ENCODE peak calls at places on chromosomes 1 and 21, in nine cellular contexts. Z is transverse colon; N is foreskin fibroblast; I is body of pancreas; R is lung; O is testis; J is CD4-positive, alpha-beta T cell; M is Calu3; S is progenitor cell of endocrine pancreas. W is an unnamed sample.

GRCh38 chr1:43270421-43271095 is 775 bp downstream of the TMEM125 start:
- DNase-seq in Z (peak), N (no peak), I (peak), R (peak), O (peak), J (no peak), M (peak), S (peak), W (no peak)

GRCh38 chr1:165793951-165794350 is 25.3 kb upstream of the TMCO1 start:
- DNase-seq in Z (no peak), N (peak), I (no peak), R (no peak), O (no peak), J (no peak), M (no peak), S (no peak), W (no peak)

GRCh38 chr1:99441234-99442095 is 177.2 kb downstream of the PLPPR4 start:
- DNase-seq in Z (no peak), N (peak), I (no peak), R (no peak), O (no peak), J (no peak), M (no peak), S (no peak), W (no peak)

GRCh38 chr1:6086358-6086757 is 40.7 kb downstream of the KCNAB2 start:
- DNase-seq in Z (no peak), N (no peak), I (no peak), R (no peak), O (no peak), J (no peak), M (no peak), S (no peak), W (no peak)

GRCh38 chr21:35238119-35238518 is 189.0 kb upstream of the RUNX1 start:
- DNase-seq in Z (no peak), N (no peak), I (no peak), R (no peak), O (no peak), J (no peak), M (no peak), S (no peak), W (no peak)

GRCh38 chr21:20451051-20451450 is 547.2 kb upstream of the NCAM2 start:
- DNase-seq in Z (no peak), N (peak), I (no peak), R (no peak), O (no peak), J (no peak), M (no peak), S (no peak), W (no peak)

GRCh38 chr1:183806650-183807049 is 1.7 kb downstream of the RGL1 start:
- DNase-seq in Z (no peak), N (peak), I (no peak), R (no peak), O (no peak), J (no peak), M (no peak), S (no peak), W (no peak)

GRCh38 chr21:45074818-45075605 is 632 bp downstream of the ADARB1 start:
- DNase-seq in Z (no peak), N (peak), I (peak), R (no peak), O (peak), J (peak), M (peak), S (no peak), W (peak)

GRCh38 chr21:28992526-28993292 is at the start of gene LTN1:
- DNase-seq in Z (peak), N (peak), I (peak), R (peak), O (peak), J (peak), M (peak), S (peak), W (peak)

GRCh38 chr1:198788561-198789064 is 149.8 kb downstream of the PTPRC start:
- DNase-seq in Z (no peak), N (no peak), I (no peak), R (no peak), O (no peak), J (no peak), M (no peak), S (no peak), W (no peak)

GRCh38 chr21:44866780-44867179 is 6.7 kb downstream of the PTTG1IP start:
- DNase-seq in Z (no peak), N (peak), I (no peak), R (no peak), O (no peak), J (no peak), M (no peak), S (no peak), W (no peak)

GRCh38 chr1:16230744-16231143 is 6.2 kb downstream of the CPLANE2 start:
- DNase-seq in Z (no peak), N (no peak), I (no peak), R (no peak), O (no peak), J (no peak), M (no peak), S (no peak), W (no peak)

GRCh38 chr1:39885516-39885915 is 2.2 kb upstream of the TRIT1 start:
- DNase-seq in Z (no peak), N (no peak), I (no peak), R (no peak), O (no peak), J (no peak), M (no peak), S (no peak), W (no peak)

DNA sequence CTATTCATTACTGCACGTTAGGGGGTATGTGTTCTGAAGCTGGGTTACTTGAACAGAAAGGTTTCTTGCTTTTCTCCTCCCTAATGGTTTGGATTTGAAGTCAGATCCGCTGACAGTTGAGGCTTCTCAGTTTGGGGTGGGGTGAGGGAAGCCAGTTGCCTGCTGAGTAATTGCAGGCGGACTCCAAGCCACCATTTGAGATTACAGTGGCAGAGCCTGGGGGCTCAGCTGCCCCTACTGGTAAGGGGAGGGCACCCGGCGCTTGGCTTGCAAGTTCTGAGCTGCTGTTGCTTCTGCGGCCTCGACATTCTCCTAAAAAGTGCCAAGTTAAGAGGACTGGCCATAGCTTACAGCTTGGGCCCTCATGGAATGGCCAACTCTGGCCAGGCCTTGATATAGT is 2.0 kb downstream of the GRHL3 start:
- DNase-seq in Z (no peak), N (no peak), I (no peak), R (no peak), O (no peak), J (no peak), M (no peak), S (no peak), W (no peak)
- TF ChIP-seq CTCF in Z (no peak), N (no peak), I (no peak), R (no peak), O (no peak), J (no peak), M (no peak), S (no peak), W (no peak)

GRCh38 chr1:200095057-200095577 is 67.6 kb downstream of the NR5A2 start:
- DNase-seq in Z (no peak), N (no peak), I (no peak), R (no peak), O (no peak), J (no peak), M (no peak), S (no peak), W (no peak)

DNA sequence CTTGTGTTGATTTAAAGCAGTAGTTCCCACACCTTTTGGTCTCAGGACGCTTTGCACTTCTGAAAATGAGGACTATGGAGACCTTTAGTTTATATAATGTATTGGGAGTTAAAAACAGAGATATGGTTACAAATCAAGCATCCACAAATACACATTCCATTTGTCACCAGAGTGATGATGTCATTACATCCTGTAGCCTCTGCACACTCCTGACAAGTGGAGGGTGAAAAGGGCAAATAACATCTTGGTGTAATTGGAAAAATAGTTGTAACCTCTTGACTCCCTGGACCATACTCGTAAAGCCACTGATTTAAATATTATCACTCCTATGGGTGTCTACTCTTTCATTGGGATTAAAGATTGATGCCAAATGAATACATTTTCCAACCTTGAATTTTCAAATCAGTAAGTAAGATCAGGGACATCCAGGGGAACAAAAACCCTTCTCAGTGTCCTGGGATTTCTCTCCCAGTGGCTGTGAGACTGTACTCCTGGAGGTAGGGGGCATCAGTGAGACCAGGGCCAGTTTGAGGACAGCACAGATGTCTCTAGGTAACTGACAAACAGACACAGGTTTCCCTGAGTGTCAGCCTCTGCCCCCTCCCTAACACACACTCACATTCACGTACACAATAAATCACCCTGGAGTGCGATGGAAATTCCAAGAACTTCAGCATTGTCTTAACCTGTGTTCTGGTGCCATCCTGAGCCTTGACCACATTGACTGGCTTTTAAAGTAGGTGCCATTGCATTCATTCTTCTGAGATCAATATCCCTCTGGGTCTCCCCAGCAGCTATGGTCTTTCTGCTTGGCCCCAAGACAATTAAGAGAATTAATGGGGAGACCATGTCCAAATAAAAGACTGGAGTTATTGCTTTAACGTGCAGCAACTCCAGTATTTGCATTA is 63.0 kb downstream of the NR5A2 start:
- DNase-seq in Z (no peak), N (peak), I (no peak), R (no peak), O (no peak), J (no peak), M (peak), S (no peak), W (no peak)
- TF ChIP-seq CTCF in Z (no peak), N (peak), I (peak), R (no peak), O (no peak), J (no peak), M (no peak), S (peak), W (peak)

GRCh38 chr1:109188776-109189175 is 24.9 kb upstream of the SARS1 start:
- DNase-seq in Z (no peak), N (no peak), I (no peak), R (no peak), O (peak), J (no peak), M (no peak), S (no peak), W (no peak)

GRCh38 chr1:109192433-109192832 is 21.3 kb upstream of the SARS1 start:
- DNase-seq in Z (no peak), N (no peak), I (no peak), R (no peak), O (no peak), J (no peak), M (no peak), S (no peak), W (no peak)

GRCh38 chr1:109190189-109190588 is 23.5 kb upstream of the SARS1 start:
- DNase-seq in Z (no peak), N (no peak), I (no peak), R (no peak), O (no peak), J (no peak), M (no peak), S (no peak), W (no peak)

GRCh38 chr1:109193653-109194590 is 19.8 kb upstream of the SARS1 start:
- DNase-seq in Z (peak), N (peak), I (peak), R (peak), O (peak), J (peak), M (peak), S (peak), W (peak)

DNA sequence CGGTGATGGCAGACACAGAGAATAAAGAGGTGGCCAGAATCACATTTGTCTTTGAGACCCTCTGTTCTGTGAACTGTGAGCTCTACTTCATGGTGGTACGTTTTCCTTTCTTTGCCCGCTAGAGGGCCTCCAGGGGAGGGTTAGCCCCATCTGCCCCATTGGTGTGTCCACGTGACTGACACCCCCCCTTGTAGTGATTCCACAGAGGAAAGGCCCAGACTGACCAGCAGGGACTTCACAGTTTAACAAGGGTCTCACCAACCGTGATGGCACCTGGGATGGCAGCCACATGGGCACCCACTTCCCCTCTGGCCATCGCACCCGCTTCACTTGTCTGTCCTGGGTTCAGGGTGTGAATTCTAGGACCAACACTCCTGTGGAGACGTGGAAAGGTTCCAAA is 22.3 kb upstream of the SARS1 start:
- DNase-seq in Z (no peak), N (no peak), I (no peak), R (no peak), O (no peak), J (no peak), M (peak), S (no peak), W (no peak)
- TF ChIP-seq CTCF in Z (no peak), N (peak), I (no peak), R (no peak), O (no peak), J (no peak), M (peak), S (peak), W (no peak)

DNA sequence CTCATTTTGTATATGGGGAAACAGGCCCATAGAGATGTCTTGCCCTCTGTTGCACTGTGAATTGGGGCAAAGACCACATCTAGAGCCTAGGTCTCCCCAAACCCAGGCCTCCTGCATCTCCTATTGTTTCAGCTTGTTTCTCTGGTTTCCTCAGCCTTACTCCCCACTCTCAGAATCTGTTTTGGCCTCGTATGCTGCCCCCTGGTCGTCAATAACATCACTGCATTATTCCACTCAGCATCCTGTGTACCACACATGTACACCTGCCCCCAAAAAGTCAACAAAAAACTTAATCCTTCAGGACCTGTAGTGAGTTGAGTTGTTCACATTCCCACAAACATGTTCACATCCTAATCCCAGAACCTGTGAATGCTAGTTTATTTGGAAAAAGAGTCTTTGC is 184.8 kb downstream of the BRINP2 start:
- DNase-seq in Z (peak), N (peak), I (no peak), R (no peak), O (peak), J (no peak), M (peak), S (peak), W (no peak)
- TF ChIP-seq CTCF in Z (peak), N (peak), I (peak), R (no peak), O (no peak), J (no peak), M (peak), S (peak), W (peak)

GRCh38 chr1:118250232-118250631 is 65.2 kb upstream of the SPAG17 start:
- DNase-seq in Z (no peak), N (no peak), I (no peak), R (no peak), O (no peak), J (no peak), M (no peak), S (no peak), W (no peak)

GRCh38 chr1:118246646-118247045 is 61.6 kb upstream of the SPAG17 start:
- DNase-seq in Z (no peak), N (no peak), I (no peak), R (no peak), O (no peak), J (no peak), M (no peak), S (no peak), W (no peak)

GRCh38 chr1:118243269-118243668 is 58.2 kb upstream of the SPAG17 start:
- DNase-seq in Z (no peak), N (no peak), I (no peak), R (no peak), O (no peak), J (no peak), M (no peak), S (no peak), W (no peak)

GRCh38 chr1:118249641-118250040 is 64.6 kb upstream of the SPAG17 start:
- DNase-seq in Z (no peak), N (no peak), I (no peak), R (no peak), O (no peak), J (no peak), M (no peak), S (no peak), W (no peak)

GRCh38 chr1:118247593-118247992 is 62.6 kb upstream of the SPAG17 start:
- DNase-seq in Z (no peak), N (peak), I (no peak), R (no peak), O (peak), J (no peak), M (no peak), S (no peak), W (no peak)
- TF ChIP-seq CTCF in Z (no peak), N (peak), I (peak), R (no peak), O (no peak), J (no peak), M (no peak), S (peak), W (peak)